ENCODE peak calls at places on chromosomes 2 and 18, in seven cellular contexts. R is mesenchymal stem cell, I is H1, S is neuronal stem cell, T is IMR-90, X is H9, J is trophoblast cell. H is an unnamed sample.

GRCh38 chr2:101983928-101984327 is 7.8 kb upstream of the IL1R2 start:
- DNase-seq in J (peak), X (no peak), S (no peak), I (no peak), R (peak), T (no peak), H (no peak)

GRCh38 chr2:127641846-127642510 is 4.0 kb upstream of the GPR17 start:
- DNase-seq in S (no peak), R (no peak), I (no peak), J (no peak), T (no peak), X (no peak), H (no peak)

GRCh38 chr2:182593394-182593707 is 122.7 kb upstream of the DNAJC10 start:
- DNase-seq in R (peak), J (no peak), T (peak), X (no peak), S (no peak), I (no peak), H (no peak)

GRCh38 chr2:121904656-121905055 is 149.2 kb downstream of the TSN start:
- DNase-seq in R (no peak), I (no peak), X (no peak), S (no peak), T (no peak), J (no peak), H (no peak)

GRCh38 chr2:43228341-43228751 is 1.9 kb upstream of the ZFP36L2 start:
- DNase-seq in X (no peak), I (no peak), J (no peak), R (peak), T (no peak), S (no peak), H (no peak)

GRCh38 chr2:172198908-172199307 is 96.2 kb upstream of the DLX2 start:
- DNase-seq in S (no peak), J (peak), I (no peak), X (no peak), T (no peak), R (no peak), H (no peak)

GRCh38 chr18:36702398-36703010 is 126.3 kb downstream of the TPGS2 start:
- DNase-seq in X (no peak), T (no peak), S (no peak), I (no peak), J (no peak), R (no peak), H (no peak)

GRCh38 chr2:33021542-33022259 is 74.9 kb downstream of the LTBP1 start:
- DNase-seq in J (peak), I (no peak), S (no peak), R (peak), X (no peak), T (peak), H (peak)

GRCh38 chr2:24365051-24365450 is 4.7 kb upstream of the ITSN2 start:
- DNase-seq in X (no peak), T (no peak), S (no peak), J (peak), R (no peak), I (no peak), H (no peak)

GRCh38 chr2:107068069-107068468 is 182.1 kb upstream of the ST6GAL2 start:
- DNase-seq in R (no peak), S (no peak), X (no peak), I (no peak), T (no peak), J (no peak), H (no peak)

GRCh38 chr2:81087646-81088045 is 783.1 kb upstream of the LRRTM1 start:
- DNase-seq in R (peak), I (no peak), T (no peak), J (peak), S (no peak), X (no peak), H (no peak)

GRCh38 chr2:235595420-235596010 is 101.7 kb downstream of the AGAP1 start:
- DNase-seq in X (peak), R (peak), J (peak), S (peak), I (peak), T (peak), H (peak)

GRCh38 chr2:201735486-201735885 is 37.0 kb upstream of the MPP4 start:
- DNase-seq in S (no peak), X (no peak), J (no peak), T (no peak), R (no peak), I (no peak), H (no peak)

GRCh38 chr2:179019260-179019659 is 30.7 kb downstream of the CCDC141 start:
- DNase-seq in J (no peak), T (no peak), S (no peak), I (no peak), R (no peak), X (no peak), H (no peak)

GRCh38 chr2:179024445-179024844 is 25.5 kb downstream of the CCDC141 start:
- DNase-seq in R (no peak), J (no peak), X (no peak), S (no peak), I (no peak), T (no peak), H (no peak)

GRCh38 chr2:179022685-179023084 is 27.3 kb downstream of the CCDC141 start:
- DNase-seq in R (no peak), I (no peak), J (no peak), S (no peak), T (no peak), X (no peak), H (no peak)

GRCh38 chr2:179020156-179020750 is 29.7 kb downstream of the CCDC141 start:
- DNase-seq in I (peak), X (peak), S (no peak), T (no peak), J (peak), R (peak), H (peak)

GRCh38 chr2:179021258-179021657 is 28.7 kb downstream of the CCDC141 start:
- DNase-seq in I (no peak), X (no peak), J (no peak), R (no peak), S (no peak), T (no peak), H (no peak)
- H2BK120ac ChIP-seq in I (no peak), X (no peak), J (no peak), R (no peak), S (no peak), T (no peak), H (no peak)

GRCh38 chr2:5743992-5744391 is 51.8 kb downstream of the SOX11 start:
- DNase-seq in X (peak), J (peak), T (no peak), S (no peak), R (no peak), I (no peak), H (peak)

GRCh38 chr2:5740853-5741252 is 48.7 kb downstream of the SOX11 start:
- DNase-seq in J (no peak), I (no peak), X (no peak), R (no peak), S (no peak), T (peak), H (no peak)

GRCh38 chr2:5740073-5740472 is 47.9 kb downstream of the SOX11 start:
- DNase-seq in J (no peak), I (no peak), S (no peak), R (no peak), X (no peak), T (no peak), H (no peak)

DNA sequence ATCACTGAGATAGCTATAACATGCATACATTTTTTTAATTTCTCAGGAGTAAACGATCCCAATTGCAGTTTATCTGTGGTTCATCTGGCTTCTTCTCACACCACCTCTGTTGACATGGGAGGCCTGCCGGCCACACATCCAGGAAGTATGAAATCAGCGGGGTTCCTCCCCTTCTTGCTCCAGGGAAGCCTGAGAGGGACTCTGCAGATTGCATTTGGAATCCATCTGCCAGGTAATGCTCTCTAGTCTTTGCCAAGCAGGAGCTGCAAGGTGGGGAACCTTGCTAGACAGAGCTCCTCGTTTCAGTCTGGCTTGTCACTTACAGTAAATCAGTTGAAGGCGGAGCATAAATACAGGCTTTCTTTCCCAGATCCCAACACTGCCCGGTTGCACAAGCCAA is 49.9 kb downstream of the SOX11 start:
- DNase-seq in R (no peak), T (no peak), I (no peak), J (no peak), S (no peak), X (no peak), H (peak)
- H2BK120ac ChIP-seq in R (no peak), T (no peak), I (no peak), J (no peak), S (no peak), X (no peak), H (no peak)

DNA sequence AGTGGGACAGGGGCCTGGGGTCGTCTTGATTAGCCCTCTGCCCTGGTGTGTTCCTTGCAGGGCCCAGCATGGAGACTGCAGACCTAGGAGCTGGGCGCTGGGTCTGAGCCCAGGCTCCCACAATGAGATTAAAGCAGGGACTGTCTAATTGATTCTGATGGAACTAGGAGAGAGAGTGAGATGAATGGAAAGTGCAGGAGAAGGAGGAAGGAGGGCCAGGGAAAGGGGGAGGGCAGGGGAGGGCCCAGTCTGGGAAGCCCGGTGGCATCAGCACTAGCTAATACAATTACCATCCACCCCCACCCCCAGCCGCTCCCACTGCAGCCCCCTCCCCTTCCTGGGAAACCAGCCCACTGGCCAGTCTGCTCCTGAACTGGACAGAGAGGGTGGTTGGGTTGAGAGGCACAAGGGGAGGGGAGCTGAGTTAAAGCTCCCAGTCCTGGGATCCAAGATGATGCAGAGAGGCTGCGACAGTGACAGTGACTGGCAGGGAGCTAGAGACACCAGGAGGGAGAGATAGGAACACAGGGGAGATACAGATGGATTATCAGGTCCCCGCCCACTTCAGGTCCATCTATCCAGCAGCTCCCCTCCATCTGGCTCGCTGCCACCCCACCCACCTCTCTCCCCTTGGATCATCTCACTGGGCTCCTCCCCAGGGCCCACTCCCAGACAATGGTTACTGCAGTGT is 13.2 kb upstream of the TNS1 start:
- DNase-seq in T (no peak), X (no peak), S (no peak), J (no peak), R (no peak), I (no peak), H (peak)
- H2BK120ac ChIP-seq in T (no peak), X (no peak), S (no peak), J (no peak), R (no peak), I (no peak), H (no peak)

GRCh38 chr2:232328038-232328435 is 50.5 kb upstream of the ALPP start:
- DNase-seq in J (no peak), R (no peak), I (no peak), X (peak), S (no peak), T (no peak), H (no peak)

GRCh38 chr2:232328516-232329460 is 49.8 kb upstream of the ALPP start:
- DNase-seq in T (no peak), R (no peak), I (no peak), S (no peak), X (peak), J (no peak), H (no peak)

GRCh38 chr2:232329716-232330067 is 48.9 kb upstream of the ALPP start:
- DNase-seq in X (peak), T (no peak), I (no peak), S (no peak), R (no peak), J (no peak), H (no peak)

GRCh38 chr2:232331071-232331470 is 47.5 kb upstream of the ALPP start:
- DNase-seq in I (no peak), T (no peak), R (no peak), J (no peak), S (no peak), X (no peak), H (no peak)

DNA sequence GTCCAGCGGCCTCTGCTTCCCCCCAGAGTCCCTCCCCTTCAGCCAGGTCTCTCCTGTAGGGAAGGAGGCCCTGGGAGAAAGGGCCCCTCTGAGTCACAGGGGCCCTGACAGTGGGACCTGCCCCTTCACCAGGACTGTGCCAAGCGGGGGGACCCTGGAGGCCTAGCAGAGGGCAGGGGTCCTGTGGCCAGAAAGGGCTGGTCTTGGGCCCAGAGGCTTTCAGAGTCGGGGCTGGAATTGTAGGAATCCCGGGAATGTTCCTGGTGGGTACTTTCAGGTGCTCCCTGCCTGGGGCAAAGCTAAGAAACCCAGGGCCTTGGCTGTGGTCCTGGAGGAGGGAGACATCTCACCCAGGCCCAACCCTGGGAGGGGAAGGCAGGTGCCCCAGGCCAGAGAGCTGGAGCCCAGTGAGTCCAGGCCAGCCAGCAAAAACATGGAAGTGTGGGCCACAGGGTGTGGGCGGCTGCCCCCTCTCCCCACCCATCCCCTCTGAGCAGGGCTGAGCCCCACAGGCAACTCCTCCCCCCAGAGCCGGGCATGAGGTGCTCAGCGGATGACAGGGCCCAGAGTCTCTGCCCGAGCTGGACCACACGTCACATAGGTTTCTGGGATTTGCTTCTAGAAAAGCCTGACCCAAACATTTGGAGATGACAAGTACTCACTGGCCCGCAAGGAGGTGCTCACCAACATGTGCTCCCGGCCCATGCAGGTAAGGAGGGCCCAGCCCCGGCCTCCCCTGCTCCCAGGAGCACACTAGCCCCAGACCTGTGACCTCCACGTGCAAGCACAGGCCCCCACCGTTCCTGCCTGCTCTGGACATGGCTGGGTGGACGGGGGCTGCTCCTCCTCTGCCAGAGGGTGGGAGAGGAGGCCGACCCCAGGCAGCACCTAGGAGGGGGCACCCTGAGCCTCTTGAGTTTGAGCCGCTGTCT is 48.2 kb upstream of the ALPP start:
- DNase-seq in X (peak), R (no peak), J (peak), T (no peak), S (no peak), I (peak), H (peak)
- H2BK120ac ChIP-seq in X (no peak), R (no peak), J (peak), T (no peak), S (no peak), I (no peak), H (no peak)

GRCh38 chr18:56202567-56203136 is 435.7 kb downstream of the TXNL1 start:
- DNase-seq in T (peak), J (no peak), S (no peak), X (no peak), R (no peak), I (no peak), H (no peak)
- H2BK120ac ChIP-seq in T (no peak), J (no peak), S (no peak), X (no peak), R (no peak), I (no peak), H (no peak)

DNA sequence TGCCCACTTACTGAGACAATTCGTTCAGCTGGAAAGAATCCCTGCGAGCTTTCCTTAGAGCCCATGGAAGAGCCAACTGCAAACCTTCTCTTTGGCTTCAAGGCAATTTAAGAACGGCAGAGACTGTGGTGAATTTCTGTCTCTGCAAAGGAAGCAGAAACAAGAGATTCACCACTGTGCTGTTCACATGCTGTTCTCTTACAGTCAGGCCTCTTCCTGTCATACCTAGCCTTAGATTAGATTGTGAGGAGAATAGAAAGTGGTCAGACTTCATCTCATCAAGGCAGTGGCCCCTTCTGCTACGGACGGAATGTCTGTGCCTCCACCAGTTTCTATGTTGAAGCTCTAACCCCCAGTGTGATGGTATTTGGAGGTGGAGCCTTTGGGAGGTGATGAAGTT is 45.8 kb upstream of the NRP2 start:
- DNase-seq in I (no peak), R (no peak), T (no peak), J (no peak), S (no peak), X (no peak), H (peak)
- H2BK120ac ChIP-seq in I (no peak), R (no peak), T (no peak), J (no peak), S (no peak), X (no peak), H (no peak)

DNA sequence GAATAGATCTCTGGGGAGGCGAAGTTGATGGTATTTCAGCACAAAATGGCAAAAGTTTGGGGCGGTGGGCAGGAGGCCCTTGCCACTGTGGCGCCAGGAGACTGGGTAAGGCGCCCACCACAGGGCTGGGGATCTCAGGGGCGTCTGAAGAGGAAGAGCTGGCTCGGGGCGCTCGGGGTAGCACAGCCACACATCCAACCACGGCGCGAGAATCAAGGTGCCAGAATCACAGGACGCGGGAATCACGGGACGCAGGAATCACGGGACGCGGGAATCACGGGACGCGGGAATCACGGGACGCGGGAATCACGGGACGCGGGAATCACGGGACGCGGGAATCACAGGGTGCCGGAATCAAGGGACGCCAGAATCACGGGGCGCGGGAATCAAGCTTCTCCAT is 174.4 kb downstream of the TMEM18 start:
- DNase-seq in X (no peak), T (no peak), J (no peak), R (no peak), S (no peak), I (no peak), H (no peak)
- H2BK120ac ChIP-seq in X (no peak), T (no peak), J (no peak), R (no peak), S (no peak), I (no peak), H (no peak)